ENCODE peak calls at places on chromosome 6, in nine cellular contexts. X is activated CD4-positive, alpha-beta T cell treated with anti-CD3 and anti-CD28 coated beads, Interleukin-2, amount 50 U/mL, for 1 hour; W is pulmonary artery endothelial cell; O is mesendoderm; A is stromal cell of bone marrow; Q is fibroblast of lung; L is heart left ventricle; D is non-pigmented ciliary epithelial cell; Z is trophoblast cell. V is an unnamed sample.
A peak's percentile ranks its signal among the peaks of the same experiment; 100 is the strongest.

GRCh38 chr6:164927288-164928040 is 381.9 kb downstream of the C6orf118 start:
- DNase-seq in X (peak; percentile 51), W (no peak), O (peak; percentile 61), A (peak; percentile 21), Q (peak; percentile 50), L (peak; percentile 61), D (peak; percentile 13), Z (peak; percentile 48), V (peak; percentile 70)

GRCh38 chr6:127053032-127053908 is 65.2 kb upstream of the RSPO3 start:
- DNase-seq in X (no peak), W (no peak), O (peak; percentile 7), A (no peak), Q (no peak), L (no peak), D (no peak), Z (no peak), V (no peak)

GRCh38 chr6:1500874-1501273 is 108.8 kb upstream of the FOXC1 start:
- DNase-seq in X (no peak), W (no peak), O (no peak), A (no peak), Q (no peak), L (no peak), D (no peak), Z (no peak), V (no peak)

GRCh38 chr6:11650297-11650696 is 112.7 kb downstream of the TMEM170B start:
- DNase-seq in X (no peak), W (peak; percentile 99), O (peak; percentile 97), A (no peak), Q (peak; percentile 48), L (peak; percentile 68), D (peak; percentile 69), Z (no peak), V (peak; percentile 33)

GRCh38 chr6:30443657-30444450 is 45.5 kb upstream of the HLA-E start:
- DNase-seq in X (no peak), W (no peak), O (no peak), A (no peak), Q (peak; percentile 6), L (no peak), D (no peak), Z (no peak), V (no peak)

GRCh38 chr6:78398292-78398691 is 469.1 kb upstream of the IRAK1BP1 start:
- DNase-seq in X (no peak), W (no peak), O (peak; percentile 52), A (no peak), Q (no peak), L (no peak), D (no peak), Z (no peak), V (no peak)

GRCh38 chr6:153170511-153170910 is 39.4 kb upstream of the RGS17 start:
- DNase-seq in X (no peak), W (no peak), O (peak; percentile 42), A (no peak), Q (no peak), L (no peak), D (no peak), Z (peak; percentile 56), V (no peak)

GRCh38 chr6:24935323-24935722 is 437 bp downstream of the RIPOR2 start:
- DNase-seq in X (no peak), W (no peak), O (peak; percentile 61), A (no peak), Q (no peak), L (no peak), D (no peak), Z (no peak), V (no peak)

GRCh38 chr6:20269147-20269546 is 56.9 kb upstream of the MBOAT1 start:
- DNase-seq in X (no peak), W (no peak), O (no peak), A (no peak), Q (no peak), L (no peak), D (no peak), Z (no peak), V (no peak)

GRCh38 chr6:43798688-43799444 is 28.9 kb downstream of the VEGFA start:
- DNase-seq in X (no peak), W (peak; percentile 8), O (peak; percentile 65), A (peak; percentile 45), Q (peak; percentile 72), L (peak; percentile 75), D (no peak), Z (peak; percentile 98), V (peak; percentile 97)

GRCh38 chr6:97110626-97111025 is 172.4 kb downstream of the MMS22L start:
- DNase-seq in X (no peak), W (no peak), O (no peak), A (no peak), Q (no peak), L (no peak), D (no peak), Z (no peak), V (no peak)

GRCh38 chr6:43770417-43771209 is 602 bp downstream of the VEGFA start:
- DNase-seq in X (no peak), W (no peak), O (peak; percentile 75), A (no peak), Q (peak; percentile 69), L (peak; percentile 81), D (no peak), Z (peak; percentile 28), V (peak; percentile 83)

GRCh38 chr6:43943099-43943766 is 173.2 kb downstream of the VEGFA start:
- DNase-seq in X (no peak), W (no peak), O (no peak), A (no peak), Q (no peak), L (no peak), D (no peak), Z (no peak), V (no peak)

GRCh38 chr6:30557683-30557981 is 537 bp downstream of the PRR3 start:
- DNase-seq in X (peak; percentile 50), W (no peak), O (no peak), A (peak; percentile 21), Q (no peak), L (no peak), D (no peak), Z (no peak), V (no peak)

GRCh38 chr6:157760137-157760536 is 62.9 kb upstream of the SNX9 start:
- DNase-seq in X (no peak), W (no peak), O (no peak), A (no peak), Q (peak; percentile 11), L (no peak), D (no peak), Z (no peak), V (no peak)

GRCh38 chr6:1933292-1933691 is 312.1 kb downstream of the GMDS start:
- DNase-seq in X (no peak), W (no peak), O (no peak), A (no peak), Q (no peak), L (no peak), D (no peak), Z (no peak), V (no peak)

GRCh38 chr6:33192105-33192646 is at the start of gene COL11A2:
- DNase-seq in X (no peak), W (no peak), O (no peak), A (no peak), Q (no peak), L (no peak), D (no peak), Z (no peak), V (no peak)

GRCh38 chr6:155782320-155782730 is 326.7 kb upstream of the NOX3 start:
- DNase-seq in X (no peak), W (peak; percentile 93), O (no peak), A (peak; percentile 91), Q (peak; percentile 70), L (no peak), D (peak; percentile 92), Z (peak; percentile 58), V (peak; percentile 19)

GRCh38 chr6:133886104-133886503 is 2.8 kb upstream of the TCF21 start:
- DNase-seq in X (no peak), W (no peak), O (no peak), A (no peak), Q (no peak), L (no peak), D (no peak), Z (no peak), V (no peak)

GRCh38 chr6:149566372-149567193 is at the start of gene GINM1:
- DNase-seq in X (peak; percentile 39), W (no peak), O (peak; percentile 73), A (no peak), Q (peak; percentile 30), L (peak; percentile 49), D (no peak), Z (peak; percentile 18), V (peak; percentile 66)

GRCh38 chr6:149963462-149964242 is at the start of gene ULBP1:
- DNase-seq in X (peak; percentile 73), W (no peak), O (peak; percentile 96), A (peak; percentile 47), Q (peak; percentile 89), L (peak; percentile 87), D (peak; percentile 41), Z (peak; percentile 15), V (peak; percentile 79)

GRCh38 chr6:17883665-17884500 is 103.6 kb downstream of the KIF13A start:
- DNase-seq in X (no peak), W (no peak), O (no peak), A (no peak), Q (no peak), L (no peak), D (no peak), Z (no peak), V (no peak)

GRCh38 chr6:98039443-98039842 is 756.4 kb upstream of the MMS22L start:
- DNase-seq in X (no peak), W (no peak), O (peak; percentile 57), A (no peak), Q (no peak), L (no peak), D (no peak), Z (no peak), V (no peak)

GRCh38 chr6:7933794-7934193 is 23.2 kb upstream of the TXNDC5 start:
- DNase-seq in X (no peak), W (no peak), O (no peak), A (no peak), Q (no peak), L (no peak), D (no peak), Z (no peak), V (no peak)

GRCh38 chr6:126112171-126112632 is 125.9 kb downstream of the TRMT11 start:
- DNase-seq in X (no peak), W (no peak), O (no peak), A (peak; percentile 61), Q (no peak), L (no peak), D (peak; percentile 56), Z (no peak), V (no peak)

GRCh38 chr6:90103056-90103793 is 193.4 kb downstream of the BACH2 start:
- DNase-seq in X (no peak), W (no peak), O (no peak), A (no peak), Q (peak; percentile 65), L (no peak), D (no peak), Z (no peak), V (no peak)

GRCh38 chr6:30914854-30915590 is 984 bp downstream of the VARS2 start:
- DNase-seq in X (no peak), W (no peak), O (no peak), A (no peak), Q (no peak), L (no peak), D (no peak), Z (no peak), V (peak; percentile 60)

GRCh38 chr6:49151461-49151860 is 311.6 kb downstream of the MMUT start:
- DNase-seq in X (no peak), W (no peak), O (no peak), A (no peak), Q (peak; percentile 75), L (no peak), D (no peak), Z (no peak), V (no peak)